ENCODE peak calls at places on chromosome 14, in five cellular contexts. One of them, this sample, is unnamed.

GRCh38 chr14:53509227-53509822 is 356.2 kb upstream of the DDHD1 start:
- DNase-seq in stimulated activated CD4-positive, alpha-beta T cell treated with anti-CD3 and anti-CD28 coated beads, Interleukin-15, amount 100 ng/mL, for 1 hour: no peak
- DNase-seq in activated T-helper 1 cell treated with Interleukin-2 at 50 U/mL for 16 hours: no peak
- DNase-seq in uterus: peak; percentile 79
- DNase-seq in activated CD4-positive, CD25-positive, alpha-beta regulatory T cell: no peak
- DNase-seq in this sample: no peak

GRCh38 chr14:64731141-64731581 is 26.9 kb downstream of the PLEKHG3 start:
- DNase-seq in stimulated activated CD4-positive, alpha-beta T cell treated with anti-CD3 and anti-CD28 coated beads, Interleukin-15, amount 100 ng/mL, for 1 hour: no peak
- DNase-seq in activated T-helper 1 cell treated with Interleukin-2 at 50 U/mL for 16 hours: no peak
- DNase-seq in uterus: no peak
- DNase-seq in activated CD4-positive, CD25-positive, alpha-beta regulatory T cell: no peak
- DNase-seq in this sample: no peak

GRCh38 chr14:56117765-56118610 is at the start of gene PELI2:
- DNase-seq in stimulated activated CD4-positive, alpha-beta T cell treated with anti-CD3 and anti-CD28 coated beads, Interleukin-15, amount 100 ng/mL, for 1 hour: peak; percentile 64
- DNase-seq in activated T-helper 1 cell treated with Interleukin-2 at 50 U/mL for 16 hours: peak; percentile 81
- DNase-seq in uterus: peak; percentile 81
- DNase-seq in activated CD4-positive, CD25-positive, alpha-beta regulatory T cell: peak; percentile 68
- DNase-seq in this sample: peak; percentile 53

GRCh38 chr14:32078030-32078793 is 1.1 kb downstream of the ARHGAP5 start:
- DNase-seq in stimulated activated CD4-positive, alpha-beta T cell treated with anti-CD3 and anti-CD28 coated beads, Interleukin-15, amount 100 ng/mL, for 1 hour: no peak
- DNase-seq in activated T-helper 1 cell treated with Interleukin-2 at 50 U/mL for 16 hours: peak; percentile 1
- DNase-seq in uterus: peak; percentile 29
- DNase-seq in activated CD4-positive, CD25-positive, alpha-beta regulatory T cell: peak; percentile 3
- DNase-seq in this sample: peak; percentile 2

GRCh38 chr14:38481939-38482678 is 226.2 kb upstream of the CLEC14A start:
- DNase-seq in stimulated activated CD4-positive, alpha-beta T cell treated with anti-CD3 and anti-CD28 coated beads, Interleukin-15, amount 100 ng/mL, for 1 hour: no peak
- DNase-seq in activated T-helper 1 cell treated with Interleukin-2 at 50 U/mL for 16 hours: no peak
- DNase-seq in uterus: no peak
- DNase-seq in activated CD4-positive, CD25-positive, alpha-beta regulatory T cell: no peak
- DNase-seq in this sample: no peak

GRCh38 chr14:94598816-94599655 is 13.2 kb upstream of the SERPINA3 start:
- DNase-seq in stimulated activated CD4-positive, alpha-beta T cell treated with anti-CD3 and anti-CD28 coated beads, Interleukin-15, amount 100 ng/mL, for 1 hour: no peak
- DNase-seq in activated T-helper 1 cell treated with Interleukin-2 at 50 U/mL for 16 hours: no peak
- DNase-seq in uterus: peak; percentile 81
- DNase-seq in activated CD4-positive, CD25-positive, alpha-beta regulatory T cell: no peak
- DNase-seq in this sample: no peak

GRCh38 chr14:105880616-105881015 is 354.2 kb downstream of the TMEM121 start:
- DNase-seq in stimulated activated CD4-positive, alpha-beta T cell treated with anti-CD3 and anti-CD28 coated beads, Interleukin-15, amount 100 ng/mL, for 1 hour: no peak
- DNase-seq in activated T-helper 1 cell treated with Interleukin-2 at 50 U/mL for 16 hours: no peak
- DNase-seq in uterus: peak; percentile 6
- DNase-seq in activated CD4-positive, CD25-positive, alpha-beta regulatory T cell: no peak
- DNase-seq in this sample: no peak

GRCh38 chr14:54206477-54206876 is 190.3 kb upstream of the CDKN3 start:
- DNase-seq in stimulated activated CD4-positive, alpha-beta T cell treated with anti-CD3 and anti-CD28 coated beads, Interleukin-15, amount 100 ng/mL, for 1 hour: no peak
- DNase-seq in activated T-helper 1 cell treated with Interleukin-2 at 50 U/mL for 16 hours: no peak
- DNase-seq in uterus: no peak
- DNase-seq in activated CD4-positive, CD25-positive, alpha-beta regulatory T cell: no peak
- DNase-seq in this sample: no peak

GRCh38 chr14:104373855-104374717 is 205.5 kb upstream of the C14orf180 start:
- DNase-seq in stimulated activated CD4-positive, alpha-beta T cell treated with anti-CD3 and anti-CD28 coated beads, Interleukin-15, amount 100 ng/mL, for 1 hour: no peak
- DNase-seq in activated T-helper 1 cell treated with Interleukin-2 at 50 U/mL for 16 hours: no peak
- DNase-seq in uterus: no peak
- DNase-seq in activated CD4-positive, CD25-positive, alpha-beta regulatory T cell: no peak
- DNase-seq in this sample: no peak

GRCh38 chr14:90632868-90633267 is 183.4 kb downstream of the TTC7B start:
- DNase-seq in stimulated activated CD4-positive, alpha-beta T cell treated with anti-CD3 and anti-CD28 coated beads, Interleukin-15, amount 100 ng/mL, for 1 hour: no peak
- DNase-seq in activated T-helper 1 cell treated with Interleukin-2 at 50 U/mL for 16 hours: no peak
- DNase-seq in uterus: no peak
- DNase-seq in activated CD4-positive, CD25-positive, alpha-beta regulatory T cell: no peak
- DNase-seq in this sample: no peak

GRCh38 chr14:59698793-59699192 is 122.2 kb upstream of the CCDC175 start:
- DNase-seq in stimulated activated CD4-positive, alpha-beta T cell treated with anti-CD3 and anti-CD28 coated beads, Interleukin-15, amount 100 ng/mL, for 1 hour: no peak
- DNase-seq in activated T-helper 1 cell treated with Interleukin-2 at 50 U/mL for 16 hours: no peak
- DNase-seq in uterus: no peak
- DNase-seq in activated CD4-positive, CD25-positive, alpha-beta regulatory T cell: no peak
- DNase-seq in this sample: no peak

GRCh38 chr14:35854696-35855270 is 28.6 kb downstream of the BRMS1L start:
- DNase-seq in stimulated activated CD4-positive, alpha-beta T cell treated with anti-CD3 and anti-CD28 coated beads, Interleukin-15, amount 100 ng/mL, for 1 hour: no peak
- DNase-seq in activated T-helper 1 cell treated with Interleukin-2 at 50 U/mL for 16 hours: no peak
- DNase-seq in uterus: no peak
- DNase-seq in activated CD4-positive, CD25-positive, alpha-beta regulatory T cell: no peak
- DNase-seq in this sample: no peak

GRCh38 chr14:50085570-50086315 is 30.6 kb downstream of the VCPKMT start:
- DNase-seq in stimulated activated CD4-positive, alpha-beta T cell treated with anti-CD3 and anti-CD28 coated beads, Interleukin-15, amount 100 ng/mL, for 1 hour: no peak
- DNase-seq in activated T-helper 1 cell treated with Interleukin-2 at 50 U/mL for 16 hours: no peak
- DNase-seq in uterus: no peak
- DNase-seq in activated CD4-positive, CD25-positive, alpha-beta regulatory T cell: no peak
- DNase-seq in this sample: no peak

GRCh38 chr14:100363053-100363452 is 39.9 kb downstream of the SLC25A47 start:
- DNase-seq in stimulated activated CD4-positive, alpha-beta T cell treated with anti-CD3 and anti-CD28 coated beads, Interleukin-15, amount 100 ng/mL, for 1 hour: no peak
- DNase-seq in activated T-helper 1 cell treated with Interleukin-2 at 50 U/mL for 16 hours: no peak
- DNase-seq in uterus: no peak
- DNase-seq in activated CD4-positive, CD25-positive, alpha-beta regulatory T cell: no peak
- DNase-seq in this sample: no peak

GRCh38 chr14:36771256-36771655 is 109.6 kb downstream of the PAX9 start:
- DNase-seq in stimulated activated CD4-positive, alpha-beta T cell treated with anti-CD3 and anti-CD28 coated beads, Interleukin-15, amount 100 ng/mL, for 1 hour: no peak
- DNase-seq in activated T-helper 1 cell treated with Interleukin-2 at 50 U/mL for 16 hours: no peak
- DNase-seq in uterus: no peak
- DNase-seq in activated CD4-positive, CD25-positive, alpha-beta regulatory T cell: no peak
- DNase-seq in this sample: peak; percentile 53

GRCh38 chr14:51014625-51015024 is 70.3 kb upstream of the PYGL start:
- DNase-seq in stimulated activated CD4-positive, alpha-beta T cell treated with anti-CD3 and anti-CD28 coated beads, Interleukin-15, amount 100 ng/mL, for 1 hour: no peak
- DNase-seq in activated T-helper 1 cell treated with Interleukin-2 at 50 U/mL for 16 hours: no peak
- DNase-seq in uterus: no peak
- DNase-seq in activated CD4-positive, CD25-positive, alpha-beta regulatory T cell: no peak
- DNase-seq in this sample: no peak

GRCh38 chr14:95452176-95452889 is 64.1 kb downstream of the SYNE3 start:
- DNase-seq in stimulated activated CD4-positive, alpha-beta T cell treated with anti-CD3 and anti-CD28 coated beads, Interleukin-15, amount 100 ng/mL, for 1 hour: no peak
- DNase-seq in activated T-helper 1 cell treated with Interleukin-2 at 50 U/mL for 16 hours: no peak
- DNase-seq in uterus: no peak
- DNase-seq in activated CD4-positive, CD25-positive, alpha-beta regulatory T cell: no peak
- DNase-seq in this sample: no peak

GRCh38 chr14:90060965-90061848 is 587 bp upstream of the KCNK13 start:
- DNase-seq in stimulated activated CD4-positive, alpha-beta T cell treated with anti-CD3 and anti-CD28 coated beads, Interleukin-15, amount 100 ng/mL, for 1 hour: no peak
- DNase-seq in activated T-helper 1 cell treated with Interleukin-2 at 50 U/mL for 16 hours: no peak
- DNase-seq in uterus: no peak
- DNase-seq in activated CD4-positive, CD25-positive, alpha-beta regulatory T cell: no peak
- DNase-seq in this sample: no peak

GRCh38 chr14:76456200-76456599 is 80.3 kb downstream of the ESRRB start:
- DNase-seq in stimulated activated CD4-positive, alpha-beta T cell treated with anti-CD3 and anti-CD28 coated beads, Interleukin-15, amount 100 ng/mL, for 1 hour: no peak
- DNase-seq in activated T-helper 1 cell treated with Interleukin-2 at 50 U/mL for 16 hours: no peak
- DNase-seq in uterus: no peak
- DNase-seq in activated CD4-positive, CD25-positive, alpha-beta regulatory T cell: no peak
- DNase-seq in this sample: peak; percentile 23

GRCh38 chr14:45083622-45083978 is 316 bp upstream of the PRPF39 start:
- DNase-seq in stimulated activated CD4-positive, alpha-beta T cell treated with anti-CD3 and anti-CD28 coated beads, Interleukin-15, amount 100 ng/mL, for 1 hour: no peak
- DNase-seq in activated T-helper 1 cell treated with Interleukin-2 at 50 U/mL for 16 hours: no peak
- DNase-seq in uterus: no peak
- DNase-seq in activated CD4-positive, CD25-positive, alpha-beta regulatory T cell: no peak
- DNase-seq in this sample: no peak

GRCh38 chr14:33343016-33343415 is 404.3 kb downstream of the NPAS3 start:
- DNase-seq in stimulated activated CD4-positive, alpha-beta T cell treated with anti-CD3 and anti-CD28 coated beads, Interleukin-15, amount 100 ng/mL, for 1 hour: no peak
- DNase-seq in activated T-helper 1 cell treated with Interleukin-2 at 50 U/mL for 16 hours: no peak
- DNase-seq in uterus: no peak
- DNase-seq in activated CD4-positive, CD25-positive, alpha-beta regulatory T cell: no peak
- DNase-seq in this sample: no peak

GRCh38 chr14:104280902-104281767 is 142.7 kb downstream of the KIF26A start:
- DNase-seq in stimulated activated CD4-positive, alpha-beta T cell treated with anti-CD3 and anti-CD28 coated beads, Interleukin-15, amount 100 ng/mL, for 1 hour: no peak
- DNase-seq in activated T-helper 1 cell treated with Interleukin-2 at 50 U/mL for 16 hours: no peak
- DNase-seq in uterus: peak; percentile 4
- DNase-seq in activated CD4-positive, CD25-positive, alpha-beta regulatory T cell: no peak
- DNase-seq in this sample: no peak

GRCh38 chr14:94029671-94030203 is 3.6 kb downstream of the OTUB2 start:
- DNase-seq in stimulated activated CD4-positive, alpha-beta T cell treated with anti-CD3 and anti-CD28 coated beads, Interleukin-15, amount 100 ng/mL, for 1 hour: no peak
- DNase-seq in activated T-helper 1 cell treated with Interleukin-2 at 50 U/mL for 16 hours: no peak
- DNase-seq in uterus: no peak
- DNase-seq in activated CD4-positive, CD25-positive, alpha-beta regulatory T cell: no peak
- DNase-seq in this sample: no peak

GRCh38 chr14:28773176-28773575 is 6.6 kb downstream of the FOXG1 start:
- DNase-seq in stimulated activated CD4-positive, alpha-beta T cell treated with anti-CD3 and anti-CD28 coated beads, Interleukin-15, amount 100 ng/mL, for 1 hour: no peak
- DNase-seq in activated T-helper 1 cell treated with Interleukin-2 at 50 U/mL for 16 hours: no peak
- DNase-seq in uterus: no peak
- DNase-seq in activated CD4-positive, CD25-positive, alpha-beta regulatory T cell: no peak
- DNase-seq in this sample: no peak

GRCh38 chr14:75264036-75264435 is 14.6 kb upstream of the FOS start:
- DNase-seq in stimulated activated CD4-positive, alpha-beta T cell treated with anti-CD3 and anti-CD28 coated beads, Interleukin-15, amount 100 ng/mL, for 1 hour: no peak
- DNase-seq in activated T-helper 1 cell treated with Interleukin-2 at 50 U/mL for 16 hours: no peak
- DNase-seq in uterus: no peak
- DNase-seq in activated CD4-positive, CD25-positive, alpha-beta regulatory T cell: no peak
- DNase-seq in this sample: no peak

GRCh38 chr14:97580923-97581495 is 783.8 kb downstream of the VRK1 start:
- DNase-seq in stimulated activated CD4-positive, alpha-beta T cell treated with anti-CD3 and anti-CD28 coated beads, Interleukin-15, amount 100 ng/mL, for 1 hour: no peak
- DNase-seq in activated T-helper 1 cell treated with Interleukin-2 at 50 U/mL for 16 hours: no peak
- DNase-seq in uterus: no peak
- DNase-seq in activated CD4-positive, CD25-positive, alpha-beta regulatory T cell: no peak
- DNase-seq in this sample: no peak

GRCh38 chr14:99572173-99572999 is 31.6 kb downstream of the CCDC85C start:
- DNase-seq in stimulated activated CD4-positive, alpha-beta T cell treated with anti-CD3 and anti-CD28 coated beads, Interleukin-15, amount 100 ng/mL, for 1 hour: no peak
- DNase-seq in activated T-helper 1 cell treated with Interleukin-2 at 50 U/mL for 16 hours: no peak
- DNase-seq in uterus: no peak
- DNase-seq in activated CD4-positive, CD25-positive, alpha-beta regulatory T cell: no peak
- DNase-seq in this sample: no peak

GRCh38 chr14:54901380-54902142 is 1.1 kb downstream of the GCH1 start:
- DNase-seq in stimulated activated CD4-positive, alpha-beta T cell treated with anti-CD3 and anti-CD28 coated beads, Interleukin-15, amount 100 ng/mL, for 1 hour: no peak
- DNase-seq in activated T-helper 1 cell treated with Interleukin-2 at 50 U/mL for 16 hours: peak; percentile 3
- DNase-seq in uterus: no peak
- DNase-seq in activated CD4-positive, CD25-positive, alpha-beta regulatory T cell: no peak
- DNase-seq in this sample: no peak

GRCh38 chr14:64338616-64339316 is 44.6 kb upstream of the ESR2 start:
- DNase-seq in stimulated activated CD4-positive, alpha-beta T cell treated with anti-CD3 and anti-CD28 coated beads, Interleukin-15, amount 100 ng/mL, for 1 hour: peak; percentile 57
- DNase-seq in activated T-helper 1 cell treated with Interleukin-2 at 50 U/mL for 16 hours: peak; percentile 71
- DNase-seq in uterus: peak; percentile 97
- DNase-seq in activated CD4-positive, CD25-positive, alpha-beta regulatory T cell: peak; percentile 67
- DNase-seq in this sample: peak; percentile 96

GRCh38 chr14:44300911-44301310 is 206.2 kb downstream of the FSCB start:
- DNase-seq in stimulated activated CD4-positive, alpha-beta T cell treated with anti-CD3 and anti-CD28 coated beads, Interleukin-15, amount 100 ng/mL, for 1 hour: no peak
- DNase-seq in activated T-helper 1 cell treated with Interleukin-2 at 50 U/mL for 16 hours: no peak
- DNase-seq in uterus: no peak
- DNase-seq in activated CD4-positive, CD25-positive, alpha-beta regulatory T cell: no peak
- DNase-seq in this sample: peak; percentile 49

GRCh38 chr14:99387880-99388279 is 92.8 kb downstream of the SETD3 start:
- DNase-seq in stimulated activated CD4-positive, alpha-beta T cell treated with anti-CD3 and anti-CD28 coated beads, Interleukin-15, amount 100 ng/mL, for 1 hour: no peak
- DNase-seq in activated T-helper 1 cell treated with Interleukin-2 at 50 U/mL for 16 hours: no peak
- DNase-seq in uterus: no peak
- DNase-seq in activated CD4-positive, CD25-positive, alpha-beta regulatory T cell: no peak
- DNase-seq in this sample: no peak

GRCh38 chr14:99348816-99349609 is 77.0 kb upstream of the BCL11B start:
- DNase-seq in stimulated activated CD4-positive, alpha-beta T cell treated with anti-CD3 and anti-CD28 coated beads, Interleukin-15, amount 100 ng/mL, for 1 hour: no peak
- DNase-seq in activated T-helper 1 cell treated with Interleukin-2 at 50 U/mL for 16 hours: no peak
- DNase-seq in uterus: no peak
- DNase-seq in activated CD4-positive, CD25-positive, alpha-beta regulatory T cell: no peak
- DNase-seq in this sample: no peak

GRCh38 chr14:73680821-73681220 is 33.4 kb downstream of the PNMA1 start:
- DNase-seq in stimulated activated CD4-positive, alpha-beta T cell treated with anti-CD3 and anti-CD28 coated beads, Interleukin-15, amount 100 ng/mL, for 1 hour: no peak
- DNase-seq in activated T-helper 1 cell treated with Interleukin-2 at 50 U/mL for 16 hours: no peak
- DNase-seq in uterus: no peak
- DNase-seq in activated CD4-positive, CD25-positive, alpha-beta regulatory T cell: no peak
- DNase-seq in this sample: no peak

GRCh38 chr14:54108481-54109471 is 152.2 kb upstream of the BMP4 start:
- DNase-seq in stimulated activated CD4-positive, alpha-beta T cell treated with anti-CD3 and anti-CD28 coated beads, Interleukin-15, amount 100 ng/mL, for 1 hour: no peak
- DNase-seq in activated T-helper 1 cell treated with Interleukin-2 at 50 U/mL for 16 hours: no peak
- DNase-seq in uterus: no peak
- DNase-seq in activated CD4-positive, CD25-positive, alpha-beta regulatory T cell: no peak
- DNase-seq in this sample: no peak

GRCh38 chr14:89484445-89484844 is 67.4 kb upstream of the FOXN3 start:
- DNase-seq in stimulated activated CD4-positive, alpha-beta T cell treated with anti-CD3 and anti-CD28 coated beads, Interleukin-15, amount 100 ng/mL, for 1 hour: no peak
- DNase-seq in activated T-helper 1 cell treated with Interleukin-2 at 50 U/mL for 16 hours: no peak
- DNase-seq in uterus: no peak
- DNase-seq in activated CD4-positive, CD25-positive, alpha-beta regulatory T cell: no peak
- DNase-seq in this sample: no peak

GRCh38 chr14:51283402-51283825 is 43.4 kb downstream of the TMX1 start:
- DNase-seq in stimulated activated CD4-positive, alpha-beta T cell treated with anti-CD3 and anti-CD28 coated beads, Interleukin-15, amount 100 ng/mL, for 1 hour: no peak
- DNase-seq in activated T-helper 1 cell treated with Interleukin-2 at 50 U/mL for 16 hours: no peak
- DNase-seq in uterus: peak; percentile 33
- DNase-seq in activated CD4-positive, CD25-positive, alpha-beta regulatory T cell: no peak
- DNase-seq in this sample: peak; percentile 63

GRCh38 chr14:101590616-101591015 is 29.3 kb downstream of the DIO3 start:
- DNase-seq in stimulated activated CD4-positive, alpha-beta T cell treated with anti-CD3 and anti-CD28 coated beads, Interleukin-15, amount 100 ng/mL, for 1 hour: no peak
- DNase-seq in activated T-helper 1 cell treated with Interleukin-2 at 50 U/mL for 16 hours: no peak
- DNase-seq in uterus: no peak
- DNase-seq in activated CD4-positive, CD25-positive, alpha-beta regulatory T cell: no peak
- DNase-seq in this sample: no peak